ENCODE peak calls at places on chromosomes 7 and 10, in six cellular contexts. Z is fibroblast of pulmonary artery; I is NCI-H748 treated with DMSO at 0.1 percent for 48 hours; W is stimulated activated CD8-positive, alpha-beta memory T cell treated with anti-CD3 and anti-CD28 coated beads, Interleukin-15, amount 100 ng/mL, for 24 hours; V is H54; D is NCI-H345. G is an unnamed sample.

GRCh38 chr10:74936577-74937445 is 110.4 kb downstream of the KAT6B start:
- DNase-seq in D (no peak), I (no peak), W (no peak), Z (peak; percentile 73), V (no peak), G (peak; percentile 82)

GRCh38 chr7:26398436-26399308 is 107.0 kb downstream of the SNX10 start:
- DNase-seq in V (peak; percentile 59), I (peak; percentile 55), D (peak; percentile 57), Z (peak; percentile 32), W (peak; percentile 12), G (peak; percentile 13)

GRCh38 chr7:44104880-44105771 is 981 bp downstream of the AEBP1 start:
- DNase-seq in Z (peak; percentile 73), V (peak; percentile 78), D (no peak), W (no peak), I (no peak), G (peak; percentile 70)

GRCh38 chr10:100977436-100977835 is 8.1 kb downstream of the SEMA4G start:
- DNase-seq in V (no peak), Z (no peak), W (no peak), D (no peak), I (no peak), G (no peak)

GRCh38 chr10:50739618-50740350 is at the start of gene ASAH2B:
- DNase-seq in W (peak; percentile 55), Z (peak; percentile 82), V (peak; percentile 56), I (peak; percentile 31), D (peak; percentile 72), G (peak; percentile 87)

GRCh38 chr10:97013983-97014382 is 171.8 kb downstream of the SLIT1 start:
- DNase-seq in D (no peak), Z (no peak), V (no peak), W (no peak), I (no peak), G (no peak)

GRCh38 chr7:107854989-107855388 is 36.0 kb upstream of the DLD start:
- DNase-seq in D (no peak), W (no peak), Z (peak; percentile 43), V (no peak), I (no peak), G (peak; percentile 12)

GRCh38 chr7:106772655-106773108 is 92.4 kb upstream of the PIK3CG start:
- DNase-seq in I (no peak), Z (peak; percentile 52), V (no peak), D (no peak), W (no peak), G (peak; percentile 83)

GRCh38 chr10:124599588-124600050 is 138.0 kb downstream of the LHPP start:
- DNase-seq in W (no peak), I (no peak), D (no peak), V (no peak), Z (no peak), G (no peak)

GRCh38 chr7:159098424-159098786 is 46.3 kb downstream of the VIPR2 start:
- DNase-seq in V (no peak), I (no peak), Z (no peak), D (no peak), W (no peak), G (no peak)

GRCh38 chr7:138752568-138753518 is 45.0 kb upstream of the TMEM213 start:
- DNase-seq in W (peak; percentile 53), V (peak; percentile 48), Z (no peak), I (no peak), D (peak; percentile 95), G (no peak)